ENCODE peak calls at places on chromosomes 6 and 20, in eight cellular contexts. One of them, this sample, is unnamed. For H3K9me3, the result is how much of the 10 kb centered on the place peaks cover.

GRCh38 chr20:22590662-22591061 is 6.3 kb upstream of the FOXA2 start:
- DNase-seq in small intestine: no peak
- DNase-seq in CD4-positive, alpha-beta T cell: no peak
- DNase-seq in uterus: no peak
- DNase-seq in BE2C: no peak
- DNase-seq in MM.1S: no peak
- DNase-seq in fibroblast of lung: no peak
- DNase-seq in neural progenitor cell: no peak
- DNase-seq in this sample: no peak

GRCh38 chr6:140201787-140202458 is 827.5 kb upstream of the CITED2 start:
- DNase-seq in small intestine: no peak
- DNase-seq in CD4-positive, alpha-beta T cell: no peak
- DNase-seq in uterus: no peak
- DNase-seq in BE2C: no peak
- DNase-seq in MM.1S: no peak
- DNase-seq in fibroblast of lung: no peak
- DNase-seq in neural progenitor cell: no peak
- DNase-seq in this sample: no peak

GRCh38 chr20:48155231-48155630 is 369.9 kb upstream of the SULF2 start:
- DNase-seq in small intestine: no peak
- DNase-seq in CD4-positive, alpha-beta T cell: no peak
- DNase-seq in uterus: no peak
- DNase-seq in BE2C: no peak
- DNase-seq in MM.1S: no peak
- DNase-seq in fibroblast of lung: no peak
- DNase-seq in neural progenitor cell: no peak
- DNase-seq in this sample: no peak

GRCh38 chr6:142440603-142441293 is 138.9 kb downstream of the ADGRG6 start:
- DNase-seq in small intestine: no peak
- DNase-seq in CD4-positive, alpha-beta T cell: no peak
- DNase-seq in uterus: no peak
- DNase-seq in BE2C: no peak
- DNase-seq in MM.1S: no peak
- DNase-seq in fibroblast of lung: no peak
- DNase-seq in neural progenitor cell: peak
- DNase-seq in this sample: no peak

GRCh38 chr6:148565931-148566663 is 180.7 kb upstream of the UST start:
- DNase-seq in small intestine: no peak
- DNase-seq in CD4-positive, alpha-beta T cell: no peak
- DNase-seq in uterus: no peak
- DNase-seq in BE2C: no peak
- DNase-seq in MM.1S: no peak
- DNase-seq in fibroblast of lung: peak
- DNase-seq in neural progenitor cell: no peak
- DNase-seq in this sample: no peak

GRCh38 chr6:35512740-35513139 is at the start of gene TULP1:
- DNase-seq in small intestine: no peak
- DNase-seq in CD4-positive, alpha-beta T cell: no peak
- DNase-seq in uterus: no peak
- DNase-seq in BE2C: no peak
- DNase-seq in MM.1S: no peak
- DNase-seq in fibroblast of lung: no peak
- DNase-seq in neural progenitor cell: no peak
- DNase-seq in this sample: no peak

GRCh38 chr20:48298851-48299484 is 513.7 kb upstream of the SULF2 start:
- DNase-seq in small intestine: peak
- DNase-seq in CD4-positive, alpha-beta T cell: no peak
- DNase-seq in uterus: peak
- DNase-seq in BE2C: peak
- DNase-seq in MM.1S: no peak
- DNase-seq in fibroblast of lung: peak
- DNase-seq in neural progenitor cell: peak
- DNase-seq in this sample: no peak

GRCh38 chr20:4726710-4727391 is 5.1 kb downstream of the PRND start:
- DNase-seq in small intestine: peak
- DNase-seq in CD4-positive, alpha-beta T cell: no peak
- DNase-seq in uterus: peak
- DNase-seq in BE2C: no peak
- DNase-seq in MM.1S: no peak
- DNase-seq in fibroblast of lung: peak
- DNase-seq in neural progenitor cell: no peak
- DNase-seq in this sample: no peak

GRCh38 chr6:149231786-149232185 is 85.7 kb upstream of the TAB2 start:
- DNase-seq in small intestine: no peak
- DNase-seq in CD4-positive, alpha-beta T cell: no peak
- DNase-seq in uterus: no peak
- DNase-seq in BE2C: no peak
- DNase-seq in MM.1S: no peak
- DNase-seq in fibroblast of lung: peak
- DNase-seq in neural progenitor cell: no peak
- DNase-seq in this sample: no peak

GRCh38 chr6:159257846-159258245 is 88.6 kb downstream of the FNDC1 start:
- DNase-seq in small intestine: no peak
- DNase-seq in CD4-positive, alpha-beta T cell: no peak
- DNase-seq in uterus: no peak
- DNase-seq in BE2C: no peak
- DNase-seq in MM.1S: no peak
- DNase-seq in fibroblast of lung: no peak
- DNase-seq in neural progenitor cell: no peak
- DNase-seq in this sample: no peak

GRCh38 chr6:2960935-2961334 is 10.4 kb downstream of the SERPINB6 start:
- DNase-seq in small intestine: no peak
- DNase-seq in CD4-positive, alpha-beta T cell: no peak
- DNase-seq in uterus: no peak
- DNase-seq in BE2C: no peak
- DNase-seq in MM.1S: no peak
- DNase-seq in fibroblast of lung: no peak
- DNase-seq in neural progenitor cell: no peak
- DNase-seq in this sample: no peak

GRCh38 chr6:36035240-36035639 is 7.6 kb downstream of the MAPK14 start:
- DNase-seq in small intestine: peak
- DNase-seq in CD4-positive, alpha-beta T cell: no peak
- DNase-seq in uterus: no peak
- DNase-seq in BE2C: no peak
- DNase-seq in MM.1S: no peak
- DNase-seq in fibroblast of lung: peak
- DNase-seq in neural progenitor cell: no peak
- DNase-seq in this sample: no peak

GRCh38 chr20:40943591-40943990 is 85.0 kb upstream of the TOP1 start:
- DNase-seq in small intestine: no peak
- DNase-seq in CD4-positive, alpha-beta T cell: no peak
- DNase-seq in uterus: no peak
- DNase-seq in BE2C: no peak
- DNase-seq in MM.1S: no peak
- DNase-seq in fibroblast of lung: no peak
- DNase-seq in neural progenitor cell: no peak
- DNase-seq in this sample: no peak

GRCh38 chr6:164274510-164274909 is 860.0 kb downstream of the QKI start:
- DNase-seq in small intestine: no peak
- DNase-seq in CD4-positive, alpha-beta T cell: no peak
- DNase-seq in uterus: no peak
- DNase-seq in BE2C: no peak
- DNase-seq in MM.1S: no peak
- DNase-seq in fibroblast of lung: no peak
- DNase-seq in neural progenitor cell: no peak
- DNase-seq in this sample: no peak
- H3K9me3 ChIP-seq in small intestine: under half
- H3K9me3 ChIP-seq in CD4-positive, alpha-beta T cell: under half
- H3K9me3 ChIP-seq in uterus: under half
- H3K9me3 ChIP-seq in BE2C: under half
- H3K9me3 ChIP-seq in MM.1S: under half
- H3K9me3 ChIP-seq in fibroblast of lung: under half
- H3K9me3 ChIP-seq in neural progenitor cell: under half
- H3K9me3 ChIP-seq in this sample: under half

GRCh38 chr6:105968955-105969333 is 117.2 kb upstream of the PRDM1 start:
- DNase-seq in small intestine: no peak
- DNase-seq in CD4-positive, alpha-beta T cell: no peak
- DNase-seq in uterus: no peak
- DNase-seq in BE2C: no peak
- DNase-seq in MM.1S: no peak
- DNase-seq in fibroblast of lung: no peak
- DNase-seq in neural progenitor cell: no peak
- DNase-seq in this sample: no peak
- H3K9me3 ChIP-seq in small intestine: under half
- H3K9me3 ChIP-seq in CD4-positive, alpha-beta T cell: under half
- H3K9me3 ChIP-seq in uterus: under half
- H3K9me3 ChIP-seq in BE2C: under half
- H3K9me3 ChIP-seq in MM.1S: under half
- H3K9me3 ChIP-seq in fibroblast of lung: under half
- H3K9me3 ChIP-seq in neural progenitor cell: under half
- H3K9me3 ChIP-seq in this sample: under half

GRCh38 chr6:170155464-170156196 is 135.2 kb downstream of the DLL1 start:
- DNase-seq in small intestine: no peak
- DNase-seq in CD4-positive, alpha-beta T cell: no peak
- DNase-seq in uterus: no peak
- DNase-seq in BE2C: peak
- DNase-seq in MM.1S: no peak
- DNase-seq in fibroblast of lung: no peak
- DNase-seq in neural progenitor cell: no peak
- DNase-seq in this sample: peak
- H3K9me3 ChIP-seq in small intestine: under half
- H3K9me3 ChIP-seq in CD4-positive, alpha-beta T cell: under half
- H3K9me3 ChIP-seq in uterus: under half
- H3K9me3 ChIP-seq in BE2C: under half
- H3K9me3 ChIP-seq in MM.1S: under half
- H3K9me3 ChIP-seq in fibroblast of lung: under half
- H3K9me3 ChIP-seq in neural progenitor cell: under half
- H3K9me3 ChIP-seq in this sample: under half

GRCh38 chr6:33781105-33781975 is 7.6 kb downstream of the LEMD2 start:
- DNase-seq in small intestine: no peak
- DNase-seq in CD4-positive, alpha-beta T cell: no peak
- DNase-seq in uterus: no peak
- DNase-seq in BE2C: no peak
- DNase-seq in MM.1S: no peak
- DNase-seq in fibroblast of lung: no peak
- DNase-seq in neural progenitor cell: peak
- DNase-seq in this sample: no peak
- H3K9me3 ChIP-seq in small intestine: under half
- H3K9me3 ChIP-seq in CD4-positive, alpha-beta T cell: under half
- H3K9me3 ChIP-seq in uterus: under half
- H3K9me3 ChIP-seq in BE2C: under half
- H3K9me3 ChIP-seq in MM.1S: under half
- H3K9me3 ChIP-seq in fibroblast of lung: under half
- H3K9me3 ChIP-seq in neural progenitor cell: under half
- H3K9me3 ChIP-seq in this sample: under half

GRCh38 chr20:8912731-8913130 is 156.2 kb upstream of the PLCB4 start:
- DNase-seq in small intestine: no peak
- DNase-seq in CD4-positive, alpha-beta T cell: no peak
- DNase-seq in uterus: no peak
- DNase-seq in BE2C: no peak
- DNase-seq in MM.1S: no peak
- DNase-seq in fibroblast of lung: no peak
- DNase-seq in neural progenitor cell: no peak
- DNase-seq in this sample: no peak

GRCh38 chr20:8918145-8918544 is 150.7 kb upstream of the PLCB4 start:
- DNase-seq in small intestine: no peak
- DNase-seq in CD4-positive, alpha-beta T cell: no peak
- DNase-seq in uterus: no peak
- DNase-seq in BE2C: no peak
- DNase-seq in MM.1S: no peak
- DNase-seq in fibroblast of lung: no peak
- DNase-seq in neural progenitor cell: no peak
- DNase-seq in this sample: no peak

GRCh38 chr20:8914421-8914820 is 154.5 kb upstream of the PLCB4 start:
- DNase-seq in small intestine: no peak
- DNase-seq in CD4-positive, alpha-beta T cell: no peak
- DNase-seq in uterus: no peak
- DNase-seq in BE2C: no peak
- DNase-seq in MM.1S: no peak
- DNase-seq in fibroblast of lung: no peak
- DNase-seq in neural progenitor cell: no peak
- DNase-seq in this sample: no peak

GRCh38 chr20:8909596-8909995 is 159.3 kb upstream of the PLCB4 start:
- DNase-seq in small intestine: no peak
- DNase-seq in CD4-positive, alpha-beta T cell: no peak
- DNase-seq in uterus: no peak
- DNase-seq in BE2C: no peak
- DNase-seq in MM.1S: no peak
- DNase-seq in fibroblast of lung: no peak
- DNase-seq in neural progenitor cell: no peak
- DNase-seq in this sample: no peak

GRCh38 chr20:8913452-8913851 is 155.4 kb upstream of the PLCB4 start:
- DNase-seq in small intestine: no peak
- DNase-seq in CD4-positive, alpha-beta T cell: no peak
- DNase-seq in uterus: no peak
- DNase-seq in BE2C: no peak
- DNase-seq in MM.1S: no peak
- DNase-seq in fibroblast of lung: no peak
- DNase-seq in neural progenitor cell: no peak
- DNase-seq in this sample: no peak
- H3K9me3 ChIP-seq in small intestine: under half
- H3K9me3 ChIP-seq in CD4-positive, alpha-beta T cell: under half
- H3K9me3 ChIP-seq in uterus: under half
- H3K9me3 ChIP-seq in BE2C: under half
- H3K9me3 ChIP-seq in MM.1S: under half
- H3K9me3 ChIP-seq in fibroblast of lung: under half
- H3K9me3 ChIP-seq in neural progenitor cell: under half
- H3K9me3 ChIP-seq in this sample: under half

DNA sequence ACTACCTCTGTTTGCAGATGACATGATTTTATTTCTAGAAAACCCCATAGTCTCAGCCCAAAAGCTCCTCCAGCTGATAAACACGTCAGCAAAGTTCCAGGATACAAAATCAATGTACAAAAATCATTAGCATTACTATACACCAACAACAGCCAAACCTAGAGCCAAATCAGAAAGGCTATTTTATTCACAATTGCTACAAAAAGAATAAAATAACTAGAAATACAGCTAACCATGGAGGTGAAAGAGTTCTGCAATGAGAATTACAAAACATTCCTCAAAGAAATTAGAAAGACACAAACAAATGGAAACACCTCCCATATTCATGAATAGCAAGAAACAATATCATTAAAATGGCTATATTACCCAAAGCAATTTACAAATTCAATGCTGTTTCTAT is 65.6 kb upstream of the HTR1E start:
- DNase-seq in small intestine: no peak
- DNase-seq in CD4-positive, alpha-beta T cell: no peak
- DNase-seq in uterus: no peak
- DNase-seq in BE2C: no peak
- DNase-seq in MM.1S: peak
- DNase-seq in fibroblast of lung: no peak
- DNase-seq in neural progenitor cell: no peak
- DNase-seq in this sample: no peak
- H3K9me3 ChIP-seq in small intestine: under half
- H3K9me3 ChIP-seq in CD4-positive, alpha-beta T cell: under half
- H3K9me3 ChIP-seq in uterus: under half
- H3K9me3 ChIP-seq in BE2C: under half
- H3K9me3 ChIP-seq in MM.1S: under half
- H3K9me3 ChIP-seq in fibroblast of lung: under half
- H3K9me3 ChIP-seq in neural progenitor cell: under half
- H3K9me3 ChIP-seq in this sample: under half

GRCh38 chr6:43304361-43304760 is 4.3 kb downstream of the CRIP3 start:
- DNase-seq in small intestine: no peak
- DNase-seq in CD4-positive, alpha-beta T cell: no peak
- DNase-seq in uterus: no peak
- DNase-seq in BE2C: no peak
- DNase-seq in MM.1S: no peak
- DNase-seq in fibroblast of lung: no peak
- DNase-seq in neural progenitor cell: no peak
- DNase-seq in this sample: no peak
- H3K9me3 ChIP-seq in small intestine: under half
- H3K9me3 ChIP-seq in CD4-positive, alpha-beta T cell: under half
- H3K9me3 ChIP-seq in uterus: under half
- H3K9me3 ChIP-seq in BE2C: under half
- H3K9me3 ChIP-seq in MM.1S: under half
- H3K9me3 ChIP-seq in fibroblast of lung: under half
- H3K9me3 ChIP-seq in neural progenitor cell: under half
- H3K9me3 ChIP-seq in this sample: under half